ENCODE peak calls at places on chromosomes 2 and 18, in seven cellular contexts. One of them, this sample, is unnamed.
A peak's percentile ranks its signal among the peaks of the same experiment; 100 is the strongest.

GRCh38 chr18:3061581-3062416 is 48.9 kb upstream of the LPIN2 start:
- DNase-seq in pancreas: no peak
- DNase-seq in T follicular helper cell: no peak
- DNase-seq in left colon: no peak
- DNase-seq in GM03348: no peak
- DNase-seq in ureter: no peak
- DNase-seq in activated T-helper 1 cell treated with Interleukin-2 at 50 U/mL for 16 hours: no peak
- DNase-seq in this sample: peak; percentile 57

GRCh38 chr18:36411745-36412168 is 114.2 kb downstream of the FHOD3 start:
- DNase-seq in T follicular helper cell: no peak
- DNase-seq in ureter: no peak
- DNase-seq in GM03348: no peak
- DNase-seq in activated T-helper 1 cell treated with Interleukin-2 at 50 U/mL for 16 hours: no peak
- DNase-seq in pancreas: no peak
- DNase-seq in left colon: no peak
- DNase-seq in this sample: no peak

GRCh38 chr2:10194021-10194820 is 71.7 kb downstream of the RRM2 start:
- DNase-seq in ureter: no peak
- DNase-seq in T follicular helper cell: no peak
- DNase-seq in activated T-helper 1 cell treated with Interleukin-2 at 50 U/mL for 16 hours: no peak
- DNase-seq in GM03348: peak; percentile 71
- DNase-seq in pancreas: no peak
- DNase-seq in left colon: no peak
- DNase-seq in this sample: no peak

GRCh38 chr2:109385506-109385905 is 228.3 kb downstream of the SEPTIN10 start:
- DNase-seq in activated T-helper 1 cell treated with Interleukin-2 at 50 U/mL for 16 hours: no peak
- DNase-seq in GM03348: no peak
- DNase-seq in left colon: no peak
- DNase-seq in pancreas: no peak
- DNase-seq in T follicular helper cell: no peak
- DNase-seq in ureter: no peak
- DNase-seq in this sample: no peak

GRCh38 chr18:5420909-5421308 is 122.9 kb downstream of the EPB41L3 start:
- DNase-seq in ureter: no peak
- DNase-seq in activated T-helper 1 cell treated with Interleukin-2 at 50 U/mL for 16 hours: no peak
- DNase-seq in pancreas: no peak
- DNase-seq in T follicular helper cell: no peak
- DNase-seq in left colon: no peak
- DNase-seq in GM03348: no peak
- DNase-seq in this sample: no peak

GRCh38 chr2:149205143-149205542 is 125.2 kb upstream of the LYPD6 start:
- DNase-seq in activated T-helper 1 cell treated with Interleukin-2 at 50 U/mL for 16 hours: no peak
- DNase-seq in GM03348: no peak
- DNase-seq in pancreas: no peak
- DNase-seq in T follicular helper cell: no peak
- DNase-seq in ureter: no peak
- DNase-seq in left colon: no peak
- DNase-seq in this sample: no peak

GRCh38 chr2:39325966-39326365 is 82.2 kb upstream of the CDKL4 start:
- DNase-seq in T follicular helper cell: no peak
- DNase-seq in ureter: no peak
- DNase-seq in pancreas: no peak
- DNase-seq in GM03348: no peak
- DNase-seq in activated T-helper 1 cell treated with Interleukin-2 at 50 U/mL for 16 hours: no peak
- DNase-seq in left colon: no peak
- DNase-seq in this sample: no peak

GRCh38 chr18:2792395-2792794 is 54.4 kb upstream of the EMILIN2 start:
- DNase-seq in ureter: no peak
- DNase-seq in GM03348: no peak
- DNase-seq in T follicular helper cell: no peak
- DNase-seq in pancreas: no peak
- DNase-seq in left colon: no peak
- DNase-seq in activated T-helper 1 cell treated with Interleukin-2 at 50 U/mL for 16 hours: no peak
- DNase-seq in this sample: no peak

GRCh38 chr2:229164545-229165249 is 106.4 kb downstream of the PID1 start:
- DNase-seq in T follicular helper cell: no peak
- DNase-seq in ureter: no peak
- DNase-seq in activated T-helper 1 cell treated with Interleukin-2 at 50 U/mL for 16 hours: no peak
- DNase-seq in GM03348: peak; percentile 27
- DNase-seq in pancreas: no peak
- DNase-seq in left colon: no peak
- DNase-seq in this sample: no peak

GRCh38 chr2:235879116-235879515 is 289.1 kb downstream of the GBX2 start:
- DNase-seq in pancreas: no peak
- DNase-seq in T follicular helper cell: no peak
- DNase-seq in activated T-helper 1 cell treated with Interleukin-2 at 50 U/mL for 16 hours: no peak
- DNase-seq in ureter: no peak
- DNase-seq in left colon: no peak
- DNase-seq in GM03348: no peak
- DNase-seq in this sample: no peak

GRCh38 chr18:51490417-51490816 is 292.9 kb upstream of the MEX3C start:
- DNase-seq in left colon: no peak
- DNase-seq in pancreas: no peak
- DNase-seq in ureter: no peak
- DNase-seq in GM03348: no peak
- DNase-seq in activated T-helper 1 cell treated with Interleukin-2 at 50 U/mL for 16 hours: no peak
- DNase-seq in T follicular helper cell: no peak
- DNase-seq in this sample: no peak

GRCh38 chr18:62852851-62853250 is 137.5 kb downstream of the PHLPP1 start:
- DNase-seq in activated T-helper 1 cell treated with Interleukin-2 at 50 U/mL for 16 hours: no peak
- DNase-seq in pancreas: no peak
- DNase-seq in T follicular helper cell: no peak
- DNase-seq in GM03348: peak; percentile 28
- DNase-seq in ureter: no peak
- DNase-seq in left colon: no peak
- DNase-seq in this sample: no peak